ENCODE peak calls at places on chromosomes 2 and 18, in seven cellular contexts. One of them, this sample, is unnamed.

GRCh38 chr2:226185613-226186211 is 613.9 kb downstream of the IRS1 start:
- DNase-seq in lower lobe of right lung: no peak
- DNase-seq in GM10248: no peak
- DNase-seq in stimulated activated CD4-positive, alpha-beta T cell treated with anti-CD3 and anti-CD28 coated beads, Interleukin-4, amount 100 ng/mL, for 48 hours: no peak
- DNase-seq in GM23248: peak
- DNase-seq in RWPE1: peak
- DNase-seq in testis: no peak
- DNase-seq in this sample: peak

GRCh38 chr2:175890636-175891242 is 111.3 kb downstream of the LNPK start:
- DNase-seq in lower lobe of right lung: no peak
- DNase-seq in GM10248: no peak
- DNase-seq in stimulated activated CD4-positive, alpha-beta T cell treated with anti-CD3 and anti-CD28 coated beads, Interleukin-4, amount 100 ng/mL, for 48 hours: no peak
- DNase-seq in GM23248: no peak
- DNase-seq in RWPE1: no peak
- DNase-seq in testis: no peak
- DNase-seq in this sample: no peak

GRCh38 chr18:79599503-79599931 is 80.1 kb upstream of the CTDP1 start:
- DNase-seq in lower lobe of right lung: peak
- DNase-seq in GM10248: no peak
- DNase-seq in stimulated activated CD4-positive, alpha-beta T cell treated with anti-CD3 and anti-CD28 coated beads, Interleukin-4, amount 100 ng/mL, for 48 hours: no peak
- DNase-seq in GM23248: peak
- DNase-seq in RWPE1: peak
- DNase-seq in testis: no peak
- DNase-seq in this sample: peak

GRCh38 chr2:171318463-171318934 is 115.3 kb downstream of the METTL8 start:
- DNase-seq in lower lobe of right lung: no peak
- DNase-seq in GM10248: no peak
- DNase-seq in stimulated activated CD4-positive, alpha-beta T cell treated with anti-CD3 and anti-CD28 coated beads, Interleukin-4, amount 100 ng/mL, for 48 hours: no peak
- DNase-seq in GM23248: peak
- DNase-seq in RWPE1: no peak
- DNase-seq in testis: peak
- DNase-seq in this sample: no peak

GRCh38 chr2:78992451-78992806 is 33.1 kb upstream of the REG3G start:
- DNase-seq in lower lobe of right lung: no peak
- DNase-seq in GM10248: peak
- DNase-seq in stimulated activated CD4-positive, alpha-beta T cell treated with anti-CD3 and anti-CD28 coated beads, Interleukin-4, amount 100 ng/mL, for 48 hours: no peak
- DNase-seq in GM23248: peak
- DNase-seq in RWPE1: peak
- DNase-seq in testis: peak
- DNase-seq in this sample: no peak

GRCh38 chr18:79788096-79789085 is 9.3 kb upstream of the KCNG2 start:
- DNase-seq in lower lobe of right lung: peak
- DNase-seq in GM10248: no peak
- DNase-seq in stimulated activated CD4-positive, alpha-beta T cell treated with anti-CD3 and anti-CD28 coated beads, Interleukin-4, amount 100 ng/mL, for 48 hours: no peak
- DNase-seq in GM23248: peak
- DNase-seq in RWPE1: peak
- DNase-seq in testis: no peak
- DNase-seq in this sample: no peak

GRCh38 chr2:232892843-232893242 is 22.8 kb downstream of the SNORC start:
- DNase-seq in lower lobe of right lung: peak
- DNase-seq in GM10248: no peak
- DNase-seq in stimulated activated CD4-positive, alpha-beta T cell treated with anti-CD3 and anti-CD28 coated beads, Interleukin-4, amount 100 ng/mL, for 48 hours: no peak
- DNase-seq in GM23248: no peak
- DNase-seq in RWPE1: no peak
- DNase-seq in testis: peak
- DNase-seq in this sample: no peak

GRCh38 chr18:62152844-62153243 is 34.0 kb downstream of the PIGN start:
- DNase-seq in lower lobe of right lung: no peak
- DNase-seq in GM10248: no peak
- DNase-seq in stimulated activated CD4-positive, alpha-beta T cell treated with anti-CD3 and anti-CD28 coated beads, Interleukin-4, amount 100 ng/mL, for 48 hours: no peak
- DNase-seq in GM23248: no peak
- DNase-seq in RWPE1: no peak
- DNase-seq in testis: no peak
- DNase-seq in this sample: no peak

GRCh38 chr2:241234962-241235361 is 46.5 kb downstream of the ANO7 start:
- DNase-seq in lower lobe of right lung: no peak
- DNase-seq in GM10248: no peak
- DNase-seq in stimulated activated CD4-positive, alpha-beta T cell treated with anti-CD3 and anti-CD28 coated beads, Interleukin-4, amount 100 ng/mL, for 48 hours: no peak
- DNase-seq in GM23248: no peak
- DNase-seq in RWPE1: no peak
- DNase-seq in testis: no peak
- DNase-seq in this sample: no peak

GRCh38 chr18:2139676-2140075 is 431.6 kb downstream of the METTL4 start:
- DNase-seq in lower lobe of right lung: no peak
- DNase-seq in GM10248: no peak
- DNase-seq in stimulated activated CD4-positive, alpha-beta T cell treated with anti-CD3 and anti-CD28 coated beads, Interleukin-4, amount 100 ng/mL, for 48 hours: no peak
- DNase-seq in GM23248: peak
- DNase-seq in RWPE1: peak
- DNase-seq in testis: no peak
- DNase-seq in this sample: peak

GRCh38 chr2:178628590-178628989 is 148.3 kb downstream of the PLEKHA3 start:
- DNase-seq in lower lobe of right lung: no peak
- DNase-seq in GM10248: no peak
- DNase-seq in stimulated activated CD4-positive, alpha-beta T cell treated with anti-CD3 and anti-CD28 coated beads, Interleukin-4, amount 100 ng/mL, for 48 hours: no peak
- DNase-seq in GM23248: no peak
- DNase-seq in RWPE1: no peak
- DNase-seq in testis: no peak
- DNase-seq in this sample: no peak

GRCh38 chr2:134189009-134189717 is 64.7 kb upstream of the MGAT5 start:
- DNase-seq in lower lobe of right lung: no peak
- DNase-seq in GM10248: no peak
- DNase-seq in stimulated activated CD4-positive, alpha-beta T cell treated with anti-CD3 and anti-CD28 coated beads, Interleukin-4, amount 100 ng/mL, for 48 hours: no peak
- DNase-seq in GM23248: peak
- DNase-seq in RWPE1: peak
- DNase-seq in testis: no peak
- DNase-seq in this sample: peak

GRCh38 chr2:229301229-229301628 is 30.1 kb upstream of the PID1 start:
- DNase-seq in lower lobe of right lung: no peak
- DNase-seq in GM10248: no peak
- DNase-seq in stimulated activated CD4-positive, alpha-beta T cell treated with anti-CD3 and anti-CD28 coated beads, Interleukin-4, amount 100 ng/mL, for 48 hours: no peak
- DNase-seq in GM23248: no peak
- DNase-seq in RWPE1: no peak
- DNase-seq in testis: no peak
- DNase-seq in this sample: no peak

GRCh38 chr2:10721344-10722251 is at the start of gene ATP6V1C2:
- DNase-seq in lower lobe of right lung: peak
- DNase-seq in GM10248: peak
- DNase-seq in stimulated activated CD4-positive, alpha-beta T cell treated with anti-CD3 and anti-CD28 coated beads, Interleukin-4, amount 100 ng/mL, for 48 hours: no peak
- DNase-seq in GM23248: peak
- DNase-seq in RWPE1: peak
- DNase-seq in testis: peak
- DNase-seq in this sample: no peak

GRCh38 chr2:178418426-178418825 is 32.5 kb downstream of the PRKRA start:
- DNase-seq in lower lobe of right lung: no peak
- DNase-seq in GM10248: no peak
- DNase-seq in stimulated activated CD4-positive, alpha-beta T cell treated with anti-CD3 and anti-CD28 coated beads, Interleukin-4, amount 100 ng/mL, for 48 hours: no peak
- DNase-seq in GM23248: peak
- DNase-seq in RWPE1: no peak
- DNase-seq in testis: no peak
- DNase-seq in this sample: no peak

GRCh38 chr2:206260427-206261012 is 13.9 kb upstream of the ZDBF2 start:
- DNase-seq in lower lobe of right lung: no peak
- DNase-seq in GM10248: no peak
- DNase-seq in stimulated activated CD4-positive, alpha-beta T cell treated with anti-CD3 and anti-CD28 coated beads, Interleukin-4, amount 100 ng/mL, for 48 hours: no peak
- DNase-seq in GM23248: peak
- DNase-seq in RWPE1: peak
- DNase-seq in testis: no peak
- DNase-seq in this sample: no peak

GRCh38 chr2:178796079-178796677 is 11.0 kb downstream of the TTN start:
- DNase-seq in lower lobe of right lung: no peak
- DNase-seq in GM10248: peak
- DNase-seq in stimulated activated CD4-positive, alpha-beta T cell treated with anti-CD3 and anti-CD28 coated beads, Interleukin-4, amount 100 ng/mL, for 48 hours: no peak
- DNase-seq in GM23248: peak
- DNase-seq in RWPE1: peak
- DNase-seq in testis: no peak
- DNase-seq in this sample: no peak

GRCh38 chr2:67790622-67791021 is 272.2 kb downstream of the C1D start:
- DNase-seq in lower lobe of right lung: no peak
- DNase-seq in GM10248: no peak
- DNase-seq in stimulated activated CD4-positive, alpha-beta T cell treated with anti-CD3 and anti-CD28 coated beads, Interleukin-4, amount 100 ng/mL, for 48 hours: no peak
- DNase-seq in GM23248: peak
- DNase-seq in RWPE1: no peak
- DNase-seq in testis: no peak
- DNase-seq in this sample: no peak

GRCh38 chr2:75592028-75592427 is 31.3 kb upstream of the EVA1A start:
- DNase-seq in lower lobe of right lung: no peak
- DNase-seq in GM10248: no peak
- DNase-seq in stimulated activated CD4-positive, alpha-beta T cell treated with anti-CD3 and anti-CD28 coated beads, Interleukin-4, amount 100 ng/mL, for 48 hours: no peak
- DNase-seq in GM23248: peak
- DNase-seq in RWPE1: peak
- DNase-seq in testis: no peak
- DNase-seq in this sample: peak

GRCh38 chr2:58042486-58042970 is 4.1 kb upstream of the VRK2 start:
- DNase-seq in lower lobe of right lung: no peak
- DNase-seq in GM10248: no peak
- DNase-seq in stimulated activated CD4-positive, alpha-beta T cell treated with anti-CD3 and anti-CD28 coated beads, Interleukin-4, amount 100 ng/mL, for 48 hours: no peak
- DNase-seq in GM23248: peak
- DNase-seq in RWPE1: peak
- DNase-seq in testis: no peak
- DNase-seq in this sample: peak

GRCh38 chr2:222504191-222504590 is 79.8 kb downstream of the SGPP2 start:
- DNase-seq in lower lobe of right lung: no peak
- DNase-seq in GM10248: no peak
- DNase-seq in stimulated activated CD4-positive, alpha-beta T cell treated with anti-CD3 and anti-CD28 coated beads, Interleukin-4, amount 100 ng/mL, for 48 hours: no peak
- DNase-seq in GM23248: no peak
- DNase-seq in RWPE1: no peak
- DNase-seq in testis: no peak
- DNase-seq in this sample: no peak

GRCh38 chr2:163630836-163631235 is 105.0 kb downstream of the FIGN start:
- DNase-seq in lower lobe of right lung: no peak
- DNase-seq in GM10248: no peak
- DNase-seq in stimulated activated CD4-positive, alpha-beta T cell treated with anti-CD3 and anti-CD28 coated beads, Interleukin-4, amount 100 ng/mL, for 48 hours: no peak
- DNase-seq in GM23248: no peak
- DNase-seq in RWPE1: no peak
- DNase-seq in testis: no peak
- DNase-seq in this sample: no peak

GRCh38 chr2:139000087-139000486 is 219.9 kb upstream of the NXPH2 start:
- DNase-seq in lower lobe of right lung: no peak
- DNase-seq in GM10248: no peak
- DNase-seq in stimulated activated CD4-positive, alpha-beta T cell treated with anti-CD3 and anti-CD28 coated beads, Interleukin-4, amount 100 ng/mL, for 48 hours: no peak
- DNase-seq in GM23248: peak
- DNase-seq in RWPE1: no peak
- DNase-seq in testis: no peak
- DNase-seq in this sample: no peak

GRCh38 chr18:37497836-37498518 is 67.6 kb downstream of the CELF4 start:
- DNase-seq in lower lobe of right lung: no peak
- DNase-seq in GM10248: no peak
- DNase-seq in stimulated activated CD4-positive, alpha-beta T cell treated with anti-CD3 and anti-CD28 coated beads, Interleukin-4, amount 100 ng/mL, for 48 hours: no peak
- DNase-seq in GM23248: no peak
- DNase-seq in RWPE1: no peak
- DNase-seq in testis: no peak
- DNase-seq in this sample: no peak

GRCh38 chr2:20702563-20702962 is 35.6 kb downstream of the GDF7 start:
- DNase-seq in lower lobe of right lung: no peak
- DNase-seq in GM10248: no peak
- DNase-seq in stimulated activated CD4-positive, alpha-beta T cell treated with anti-CD3 and anti-CD28 coated beads, Interleukin-4, amount 100 ng/mL, for 48 hours: no peak
- DNase-seq in GM23248: no peak
- DNase-seq in RWPE1: no peak
- DNase-seq in testis: no peak
- DNase-seq in this sample: no peak

GRCh38 chr2:47003641-47004427 is 88.2 kb upstream of the MCFD2 start:
- DNase-seq in lower lobe of right lung: no peak
- DNase-seq in GM10248: no peak
- DNase-seq in stimulated activated CD4-positive, alpha-beta T cell treated with anti-CD3 and anti-CD28 coated beads, Interleukin-4, amount 100 ng/mL, for 48 hours: no peak
- DNase-seq in GM23248: peak
- DNase-seq in RWPE1: no peak
- DNase-seq in testis: no peak
- DNase-seq in this sample: no peak

GRCh38 chr18:477565-477964 is 22.9 kb downstream of the COLEC12 start:
- DNase-seq in lower lobe of right lung: no peak
- DNase-seq in GM10248: peak
- DNase-seq in stimulated activated CD4-positive, alpha-beta T cell treated with anti-CD3 and anti-CD28 coated beads, Interleukin-4, amount 100 ng/mL, for 48 hours: no peak
- DNase-seq in GM23248: no peak
- DNase-seq in RWPE1: peak
- DNase-seq in testis: no peak
- DNase-seq in this sample: no peak

This sample was measured in epithelial cell of prostate.